ENCODE peak calls at places on chromosomes 3 and 15, in five cellular contexts. One of them, this sample, is unnamed.

GRCh38 chr3:54008744-54009143 is 113.6 kb upstream of the CACNA2D3 start:
- DNase-seq in fibroblast of lung: no peak
- DNase-seq in mesenchymal stem cell: no peak
- DNase-seq in IMR-90: no peak
- DNase-seq in H9: no peak
- DNase-seq in this sample: no peak

GRCh38 chr3:12903000-12903800 is 61.8 kb upstream of the RPL32 start:
- DNase-seq in fibroblast of lung: no peak
- DNase-seq in mesenchymal stem cell: no peak
- DNase-seq in IMR-90: no peak
- DNase-seq in H9: no peak
- DNase-seq in this sample: no peak

GRCh38 chr3:192907784-192908183 is 9.9 kb downstream of the MB21D2 start:
- DNase-seq in fibroblast of lung: no peak
- DNase-seq in mesenchymal stem cell: peak
- DNase-seq in IMR-90: no peak
- DNase-seq in H9: no peak
- DNase-seq in this sample: no peak

GRCh38 chr15:67189326-67190051 is 65.0 kb downstream of the AAGAB start:
- DNase-seq in fibroblast of lung: no peak
- DNase-seq in mesenchymal stem cell: no peak
- DNase-seq in IMR-90: peak
- DNase-seq in H9: no peak
- DNase-seq in this sample: no peak

GRCh38 chr3:190739726-190740230 is 122.7 kb downstream of the GMNC start:
- DNase-seq in fibroblast of lung: no peak
- DNase-seq in mesenchymal stem cell: peak
- DNase-seq in IMR-90: no peak
- DNase-seq in H9: no peak
- DNase-seq in this sample: no peak

GRCh38 chr3:161351330-161351729 is 20.0 kb downstream of the SPTSSB start:
- DNase-seq in fibroblast of lung: no peak
- DNase-seq in mesenchymal stem cell: no peak
- DNase-seq in IMR-90: no peak
- DNase-seq in H9: no peak
- DNase-seq in this sample: no peak

GRCh38 chr15:65248506-65248905 is 37.2 kb upstream of the CILP start:
- DNase-seq in fibroblast of lung: no peak
- DNase-seq in mesenchymal stem cell: no peak
- DNase-seq in IMR-90: no peak
- DNase-seq in H9: no peak
- DNase-seq in this sample: peak

GRCh38 chr3:186783731-186784515 is 546 bp downstream of the EIF4A2 start:
- DNase-seq in fibroblast of lung: peak
- DNase-seq in mesenchymal stem cell: peak
- DNase-seq in IMR-90: peak
- DNase-seq in H9: peak
- DNase-seq in this sample: peak

GRCh38 chr3:157327018-157327417 is 109.6 kb upstream of the PTX3 start:
- DNase-seq in fibroblast of lung: no peak
- DNase-seq in mesenchymal stem cell: no peak
- DNase-seq in IMR-90: no peak
- DNase-seq in H9: no peak
- DNase-seq in this sample: peak

GRCh38 chr15:48644827-48645557 is 517 bp downstream of the FBN1 start:
- DNase-seq in fibroblast of lung: peak
- DNase-seq in mesenchymal stem cell: peak
- DNase-seq in IMR-90: peak
- DNase-seq in H9: peak
- DNase-seq in this sample: peak

GRCh38 chr3:144462337-144462736 is 490.7 kb downstream of the DIPK2A start:
- DNase-seq in fibroblast of lung: no peak
- DNase-seq in mesenchymal stem cell: no peak
- DNase-seq in IMR-90: no peak
- DNase-seq in H9: no peak
- DNase-seq in this sample: no peak

GRCh38 chr3:4806535-4807108 is 172.6 kb upstream of the BHLHE40 start:
- DNase-seq in fibroblast of lung: no peak
- DNase-seq in mesenchymal stem cell: no peak
- DNase-seq in IMR-90: no peak
- DNase-seq in H9: no peak
- DNase-seq in this sample: no peak

GRCh38 chr3:167750273-167750971 is 14.9 kb downstream of the SERPINI1 start:
- DNase-seq in fibroblast of lung: no peak
- DNase-seq in mesenchymal stem cell: no peak
- DNase-seq in IMR-90: no peak
- DNase-seq in H9: no peak
- DNase-seq in this sample: no peak

GRCh38 chr3:105598047-105598796 is 231.5 kb downstream of the ALCAM start:
- DNase-seq in fibroblast of lung: peak
- DNase-seq in mesenchymal stem cell: peak
- DNase-seq in IMR-90: peak
- DNase-seq in H9: no peak
- DNase-seq in this sample: peak

GRCh38 chr15:78298983-78299301 is 467 bp downstream of the SKIC8 start:
- DNase-seq in fibroblast of lung: peak
- DNase-seq in mesenchymal stem cell: peak
- DNase-seq in IMR-90: peak
- DNase-seq in H9: no peak
- DNase-seq in this sample: no peak

GRCh38 chr3:138124689-138125420 is 7.3 kb downstream of the A4GNT start:
- DNase-seq in fibroblast of lung: peak
- DNase-seq in mesenchymal stem cell: peak
- DNase-seq in IMR-90: peak
- DNase-seq in H9: peak
- DNase-seq in this sample: no peak

GRCh38 chr3:32502089-32502943 is at the start of gene CMTM6:
- DNase-seq in fibroblast of lung: peak
- DNase-seq in mesenchymal stem cell: peak
- DNase-seq in IMR-90: peak
- DNase-seq in H9: peak
- DNase-seq in this sample: peak

GRCh38 chr3:59558906-59559720 is 509.3 kb upstream of the CFAP20DC start:
- DNase-seq in fibroblast of lung: no peak
- DNase-seq in mesenchymal stem cell: no peak
- DNase-seq in IMR-90: no peak
- DNase-seq in H9: no peak
- DNase-seq in this sample: no peak

GRCh38 chr15:38818156-38818745 is 253.6 kb upstream of the RASGRP1 start:
- DNase-seq in fibroblast of lung: no peak
- DNase-seq in mesenchymal stem cell: no peak
- DNase-seq in IMR-90: no peak
- DNase-seq in H9: peak
- DNase-seq in this sample: peak

GRCh38 chr15:62452656-62453055 is 287.6 kb upstream of the C2CD4B start:
- DNase-seq in fibroblast of lung: no peak
- DNase-seq in mesenchymal stem cell: no peak
- DNase-seq in IMR-90: no peak
- DNase-seq in H9: no peak
- DNase-seq in this sample: no peak

GRCh38 chr3:161393803-161394202 is 22.5 kb upstream of the SPTSSB start:
- DNase-seq in fibroblast of lung: no peak
- DNase-seq in mesenchymal stem cell: no peak
- DNase-seq in IMR-90: no peak
- DNase-seq in H9: no peak
- DNase-seq in this sample: no peak

GRCh38 chr15:82158811-82159210 is 103.7 kb downstream of the EFL1 start:
- DNase-seq in fibroblast of lung: peak
- DNase-seq in mesenchymal stem cell: no peak
- DNase-seq in IMR-90: no peak
- DNase-seq in H9: no peak
- DNase-seq in this sample: no peak

GRCh38 chr3:194134231-194134756 is 1.7 kb upstream of the HES1 start:
- DNase-seq in fibroblast of lung: peak
- DNase-seq in mesenchymal stem cell: peak
- DNase-seq in IMR-90: no peak
- DNase-seq in H9: no peak
- DNase-seq in this sample: no peak

GRCh38 chr3:53242155-53242554 is 13.7 kb downstream of the TKT start:
- DNase-seq in fibroblast of lung: no peak
- DNase-seq in mesenchymal stem cell: no peak
- DNase-seq in IMR-90: no peak
- DNase-seq in H9: no peak
- DNase-seq in this sample: no peak

GRCh38 chr3:38334656-38335055 is 11.9 kb upstream of the XYLB start:
- DNase-seq in fibroblast of lung: peak
- DNase-seq in mesenchymal stem cell: no peak
- DNase-seq in IMR-90: peak
- DNase-seq in H9: no peak
- DNase-seq in this sample: no peak

GRCh38 chr3:189766416-189766815 is 135.2 kb downstream of the TP63 start:
- DNase-seq in fibroblast of lung: no peak
- DNase-seq in mesenchymal stem cell: peak
- DNase-seq in IMR-90: peak
- DNase-seq in H9: no peak
- DNase-seq in this sample: peak

GRCh38 chr15:25186906-25187645 is 232.3 kb downstream of the SNRPN start:
- DNase-seq in fibroblast of lung: no peak
- DNase-seq in mesenchymal stem cell: no peak
- DNase-seq in IMR-90: no peak
- DNase-seq in H9: no peak
- DNase-seq in this sample: no peak

GRCh38 chr3:129626744-129627349 is 20.4 kb upstream of the PLXND1 start:
- DNase-seq in fibroblast of lung: peak
- DNase-seq in mesenchymal stem cell: peak
- DNase-seq in IMR-90: peak
- DNase-seq in H9: peak
- DNase-seq in this sample: peak

GRCh38 chr15:80559761-80560160 is 135.3 kb upstream of the ABHD17C start:
- DNase-seq in fibroblast of lung: no peak
- DNase-seq in mesenchymal stem cell: no peak
- DNase-seq in IMR-90: no peak
- DNase-seq in H9: no peak
- DNase-seq in this sample: no peak

GRCh38 chr3:43968465-43968864 is 273.2 kb upstream of the TOPAZ1 start:
- DNase-seq in fibroblast of lung: no peak
- DNase-seq in mesenchymal stem cell: no peak
- DNase-seq in IMR-90: no peak
- DNase-seq in H9: peak
- DNase-seq in this sample: no peak

GRCh38 chr3:71859128-71859519 is 74.2 kb upstream of the PROK2 start:
- DNase-seq in fibroblast of lung: peak
- DNase-seq in mesenchymal stem cell: no peak
- DNase-seq in IMR-90: no peak
- DNase-seq in H9: no peak
- DNase-seq in this sample: peak

DNA sequence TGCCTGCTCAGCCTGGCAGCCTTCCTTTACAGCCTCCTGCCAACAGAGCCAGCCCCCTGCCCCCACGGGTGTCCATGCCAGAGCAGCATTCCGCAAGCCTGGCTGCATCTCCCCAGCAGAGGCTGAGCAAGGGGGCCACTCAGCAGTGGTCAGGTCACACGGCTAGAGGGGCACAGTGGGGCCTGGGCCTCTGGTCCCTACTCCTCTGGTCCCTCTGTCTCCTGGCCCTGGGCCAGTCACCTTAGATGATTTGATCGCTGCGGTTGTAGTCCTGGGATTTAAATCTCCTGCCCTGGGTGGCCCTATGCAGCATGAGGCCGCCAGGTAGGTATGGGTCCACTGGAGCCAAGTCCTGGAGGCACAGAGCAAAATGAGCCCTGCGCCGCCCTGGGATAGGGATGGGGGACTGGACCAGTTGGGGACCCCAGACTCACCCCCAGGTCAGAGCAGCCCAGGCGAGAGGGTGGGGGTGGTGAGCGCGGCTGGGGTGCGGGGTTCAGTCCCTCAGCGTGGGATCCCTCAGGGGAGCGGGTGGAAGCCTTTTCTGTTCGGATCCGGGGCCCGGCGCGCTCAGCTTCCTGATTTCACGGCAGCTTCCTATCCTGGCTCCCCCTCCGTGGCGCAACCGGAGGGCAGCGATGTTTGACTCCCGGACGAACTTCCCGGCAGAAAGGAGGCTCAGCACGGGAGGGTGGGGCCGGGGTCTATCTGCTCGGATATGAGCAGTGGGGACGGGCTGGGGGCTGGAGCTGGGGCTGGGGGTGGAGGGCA is at the start of gene ZBTB47:
- DNase-seq in fibroblast of lung: peak
- DNase-seq in mesenchymal stem cell: peak
- DNase-seq in IMR-90: no peak
- DNase-seq in H9: peak
- DNase-seq in this sample: peak
- H3K9ac ChIP-seq in fibroblast of lung: peak
- H3K9ac ChIP-seq in mesenchymal stem cell: peak
- H3K9ac ChIP-seq in IMR-90: peak
- H3K9ac ChIP-seq in H9: no peak
- H3K9ac ChIP-seq in this sample: peak

DNA sequence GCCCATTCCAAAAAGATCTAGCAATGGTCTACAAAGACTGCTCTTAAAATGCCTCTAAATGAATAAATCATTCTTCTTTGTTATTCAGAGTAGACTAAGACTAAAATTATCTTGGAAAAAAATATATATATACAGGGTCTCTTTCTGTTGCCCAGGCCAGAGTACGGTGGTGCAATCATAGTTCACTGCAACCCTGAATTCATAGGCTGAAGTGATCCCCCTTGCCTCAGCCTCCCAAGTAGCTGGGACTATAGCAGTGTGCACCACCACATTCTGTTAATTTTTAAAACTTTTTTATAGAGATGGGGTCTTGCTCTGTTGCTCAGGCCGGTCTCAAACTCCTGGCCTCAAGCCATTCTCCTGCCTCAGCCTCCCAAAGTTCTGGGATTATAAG is 18.7 kb downstream of the WWTR1 start:
- DNase-seq in fibroblast of lung: no peak
- DNase-seq in mesenchymal stem cell: no peak
- DNase-seq in IMR-90: no peak
- DNase-seq in H9: no peak
- DNase-seq in this sample: no peak
- H3K9ac ChIP-seq in fibroblast of lung: no peak
- H3K9ac ChIP-seq in mesenchymal stem cell: peak
- H3K9ac ChIP-seq in IMR-90: peak
- H3K9ac ChIP-seq in H9: no peak
- H3K9ac ChIP-seq in this sample: no peak

GRCh38 chr3:107943350-107943749 is 147.5 kb downstream of the CD47 start:
- DNase-seq in fibroblast of lung: no peak
- DNase-seq in mesenchymal stem cell: no peak
- DNase-seq in IMR-90: no peak
- DNase-seq in H9: no peak
- DNase-seq in this sample: no peak

GRCh38 chr3:107945406-107945805 is 145.4 kb downstream of the CD47 start:
- DNase-seq in fibroblast of lung: no peak
- DNase-seq in mesenchymal stem cell: no peak
- DNase-seq in IMR-90: no peak
- DNase-seq in H9: no peak
- DNase-seq in this sample: no peak

GRCh38 chr3:107946700-107947099 is 144.1 kb downstream of the CD47 start:
- DNase-seq in fibroblast of lung: no peak
- DNase-seq in mesenchymal stem cell: no peak
- DNase-seq in IMR-90: no peak
- DNase-seq in H9: no peak
- DNase-seq in this sample: peak

GRCh38 chr3:107942244-107942643 is 148.6 kb downstream of the CD47 start:
- DNase-seq in fibroblast of lung: peak
- DNase-seq in mesenchymal stem cell: no peak
- DNase-seq in IMR-90: peak
- DNase-seq in H9: no peak
- DNase-seq in this sample: no peak

GRCh38 chr3:107943860-107944543 is 146.8 kb downstream of the CD47 start:
- DNase-seq in fibroblast of lung: peak
- DNase-seq in mesenchymal stem cell: no peak
- DNase-seq in IMR-90: peak
- DNase-seq in H9: no peak
- DNase-seq in this sample: no peak
- H3K9ac ChIP-seq in fibroblast of lung: no peak
- H3K9ac ChIP-seq in mesenchymal stem cell: peak
- H3K9ac ChIP-seq in IMR-90: no peak
- H3K9ac ChIP-seq in H9: no peak
- H3K9ac ChIP-seq in this sample: no peak

GRCh38 chr15:45714501-45715488 is 80.0 kb downstream of the SQOR start:
- DNase-seq in fibroblast of lung: peak
- DNase-seq in mesenchymal stem cell: peak
- DNase-seq in IMR-90: peak
- DNase-seq in H9: peak
- DNase-seq in this sample: peak
- H3K9ac ChIP-seq in fibroblast of lung: no peak
- H3K9ac ChIP-seq in mesenchymal stem cell: peak
- H3K9ac ChIP-seq in IMR-90: peak
- H3K9ac ChIP-seq in H9: no peak
- H3K9ac ChIP-seq in this sample: no peak